ENCODE peak calls at places on chromosomes 3 and 15, in six cellular contexts. One of them, this sample, is unnamed.

GRCh38 chr3:184716652-184717607 is 5.1 kb upstream of the MAGEF1 start:
- DNase-seq in astrocyte of the spinal cord: peak; percentile 59
- DNase-seq in COR-L47: no peak
- DNase-seq in activated CD4-positive, CD25-positive, alpha-beta regulatory T cell: no peak
- DNase-seq in colonic mucosa: no peak
- DNase-seq in left colon: no peak
- DNase-seq in this sample: peak; percentile 51

GRCh38 chr15:67013696-67014095 is 51.7 kb upstream of the SMAD3 start:
- DNase-seq in astrocyte of the spinal cord: peak; percentile 92
- DNase-seq in COR-L47: no peak
- DNase-seq in activated CD4-positive, CD25-positive, alpha-beta regulatory T cell: no peak
- DNase-seq in colonic mucosa: no peak
- DNase-seq in left colon: no peak
- DNase-seq in this sample: no peak

GRCh38 chr3:54891540-54891897 is 36.3 kb downstream of the LRTM1 start:
- DNase-seq in astrocyte of the spinal cord: peak; percentile 99
- DNase-seq in COR-L47: peak; percentile 71
- DNase-seq in activated CD4-positive, CD25-positive, alpha-beta regulatory T cell: no peak
- DNase-seq in colonic mucosa: peak; percentile 83
- DNase-seq in left colon: peak; percentile 67
- DNase-seq in this sample: peak; percentile 99

GRCh38 chr3:42014949-42015533 is 53.1 kb upstream of the ULK4 start:
- DNase-seq in astrocyte of the spinal cord: peak; percentile 5
- DNase-seq in COR-L47: no peak
- DNase-seq in activated CD4-positive, CD25-positive, alpha-beta regulatory T cell: no peak
- DNase-seq in colonic mucosa: peak; percentile 61
- DNase-seq in left colon: peak; percentile 53
- DNase-seq in this sample: no peak

GRCh38 chr15:62883938-62884479 is 158.5 kb upstream of the TPM1 start:
- DNase-seq in astrocyte of the spinal cord: no peak
- DNase-seq in COR-L47: no peak
- DNase-seq in activated CD4-positive, CD25-positive, alpha-beta regulatory T cell: no peak
- DNase-seq in colonic mucosa: no peak
- DNase-seq in left colon: no peak
- DNase-seq in this sample: no peak

GRCh38 chr15:59185725-59186124 is 20.9 kb upstream of the LDHAL6B start:
- DNase-seq in astrocyte of the spinal cord: no peak
- DNase-seq in COR-L47: no peak
- DNase-seq in activated CD4-positive, CD25-positive, alpha-beta regulatory T cell: no peak
- DNase-seq in colonic mucosa: no peak
- DNase-seq in left colon: no peak
- DNase-seq in this sample: no peak

GRCh38 chr15:50312636-50313035 is 42.4 kb downstream of the GABPB1 start:
- DNase-seq in astrocyte of the spinal cord: no peak
- DNase-seq in COR-L47: no peak
- DNase-seq in activated CD4-positive, CD25-positive, alpha-beta regulatory T cell: no peak
- DNase-seq in colonic mucosa: no peak
- DNase-seq in left colon: no peak
- DNase-seq in this sample: no peak

GRCh38 chr3:59142581-59142980 is 92.8 kb upstream of the CFAP20DC start:
- DNase-seq in astrocyte of the spinal cord: no peak
- DNase-seq in COR-L47: no peak
- DNase-seq in activated CD4-positive, CD25-positive, alpha-beta regulatory T cell: no peak
- DNase-seq in colonic mucosa: no peak
- DNase-seq in left colon: no peak
- DNase-seq in this sample: no peak

GRCh38 chr3:42013652-42014442 is 51.9 kb upstream of the ULK4 start:
- DNase-seq in astrocyte of the spinal cord: no peak
- DNase-seq in COR-L47: no peak
- DNase-seq in activated CD4-positive, CD25-positive, alpha-beta regulatory T cell: no peak
- DNase-seq in colonic mucosa: peak; percentile 43
- DNase-seq in left colon: peak; percentile 68
- DNase-seq in this sample: no peak

GRCh38 chr15:73010154-73011152 is 41.8 kb upstream of the NEO1 start:
- DNase-seq in astrocyte of the spinal cord: no peak
- DNase-seq in COR-L47: no peak
- DNase-seq in activated CD4-positive, CD25-positive, alpha-beta regulatory T cell: no peak
- DNase-seq in colonic mucosa: no peak
- DNase-seq in left colon: no peak
- DNase-seq in this sample: no peak

GRCh38 chr15:69532066-69532465 is 79.4 kb downstream of the RPLP1 start:
- DNase-seq in astrocyte of the spinal cord: no peak
- DNase-seq in COR-L47: no peak
- DNase-seq in activated CD4-positive, CD25-positive, alpha-beta regulatory T cell: no peak
- DNase-seq in colonic mucosa: no peak
- DNase-seq in left colon: no peak
- DNase-seq in this sample: no peak